ENCODE peak calls at places on chromosomes 16 and 17, in ten cellular contexts. V, W, L, S, A, M, X, G, Q and J are unnamed samples.

GRCh38 chr17:65518256-65518655 is 43.2 kb downstream of the AXIN2 start:
- DNase-seq in V (no peak), W (no peak), L (no peak), S (peak; percentile 22), A (no peak), M (no peak), X (no peak), G (no peak), Q (no peak), J (no peak)

GRCh38 chr16:30115238-30115637 is 1.9 kb upstream of the GDPD3 start:
- DNase-seq in V (no peak), W (peak; percentile 18), L (no peak), S (no peak), A (no peak), M (no peak), X (no peak), G (no peak), Q (no peak), J (no peak)

GRCh38 chr17:36703860-36704266 is 102.5 kb downstream of the MRM1 start:
- DNase-seq in V (peak; percentile 59), W (no peak), L (peak; percentile 72), S (peak; percentile 16), A (peak; percentile 2), M (no peak), X (no peak), G (peak; percentile 39), Q (peak; percentile 72), J (no peak)

GRCh38 chr16:89119161-89119621 is 25.5 kb downstream of the ACSF3 start:
- DNase-seq in V (no peak), W (no peak), L (peak; percentile 27), S (no peak), A (no peak), M (no peak), X (no peak), G (peak; percentile 11), Q (no peak), J (no peak)

GRCh38 chr17:63545302-63545928 is 4.9 kb upstream of the DCAF7 start:
- DNase-seq in V (no peak), W (no peak), L (no peak), S (no peak), A (no peak), M (no peak), X (no peak), G (no peak), Q (no peak), J (no peak)

GRCh38 chr17:21278304-21279197 is 6.0 kb upstream of the MAP2K3 start:
- DNase-seq in V (peak; percentile 30), W (peak; percentile 69), L (no peak), S (no peak), A (no peak), M (no peak), X (no peak), G (peak; percentile 20), Q (no peak), J (no peak)

GRCh38 chr16:24152826-24153225 is 103.3 kb upstream of the CACNG3 start:
- DNase-seq in V (no peak), W (no peak), L (no peak), S (no peak), A (no peak), M (no peak), X (no peak), G (no peak), Q (no peak), J (no peak)

GRCh38 chr17:79633154-79633553 is 22.3 kb upstream of the RBFOX3 start:
- DNase-seq in V (no peak), W (no peak), L (no peak), S (no peak), A (no peak), M (no peak), X (no peak), G (peak; percentile 3), Q (no peak), J (no peak)

GRCh38 chr17:45752246-45752645 is 31.9 kb upstream of the CRHR1 start:
- DNase-seq in V (no peak), W (no peak), L (no peak), S (no peak), A (no peak), M (no peak), X (no peak), G (no peak), Q (no peak), J (no peak)

GRCh38 chr17:45895969-45896793 is 1.8 kb downstream of the MAPT start:
- DNase-seq in V (no peak), W (no peak), L (no peak), S (peak; percentile 19), A (no peak), M (no peak), X (no peak), G (no peak), Q (no peak), J (no peak)

GRCh38 chr17:67390646-67391480 is 13.8 kb downstream of the PITPNC1 start:
- DNase-seq in V (peak; percentile 79), W (peak; percentile 47), L (no peak), S (peak; percentile 96), A (peak; percentile 87), M (peak; percentile 65), X (no peak), G (no peak), Q (no peak), J (no peak)

GRCh38 chr17:64095144-64095882 is 34.6 kb downstream of the ERN1 start:
- DNase-seq in V (no peak), W (no peak), L (no peak), S (no peak), A (no peak), M (no peak), X (peak; percentile 7), G (no peak), Q (peak; percentile 62), J (peak; percentile 35)

GRCh38 chr16:31382485-31383161 is 10.5 kb upstream of the ITGAD start:
- DNase-seq in V (peak; percentile 64), W (peak; percentile 44), L (peak; percentile 80), S (no peak), A (peak; percentile 17), M (no peak), X (peak; percentile 33), G (peak; percentile 63), Q (peak; percentile 67), J (peak; percentile 20)

GRCh38 chr16:17367034-17367433 is 103.7 kb downstream of the XYLT1 start:
- DNase-seq in V (peak; percentile 16), W (no peak), L (no peak), S (no peak), A (no peak), M (no peak), X (no peak), G (no peak), Q (no peak), J (no peak)

GRCh38 chr16:660459-661183 is 7.3 kb upstream of the RHOT2 start:
- DNase-seq in V (peak; percentile 69), W (peak; percentile 41), L (peak; percentile 93), S (peak; percentile 78), A (peak; percentile 55), M (peak; percentile 55), X (no peak), G (peak; percentile 90), Q (peak; percentile 87), J (no peak)

GRCh38 chr17:19403021-19403420 is 8.0 kb upstream of the RNF112 start:
- DNase-seq in V (no peak), W (no peak), L (no peak), S (no peak), A (no peak), M (no peak), X (no peak), G (no peak), Q (no peak), J (no peak)

GRCh38 chr17:1124896-1125774 is 54.6 kb downstream of the ABR start:
- DNase-seq in V (no peak), W (no peak), L (no peak), S (no peak), A (no peak), M (no peak), X (no peak), G (no peak), Q (no peak), J (no peak)

GRCh38 chr17:82551779-82552457 is 32.4 kb downstream of the FOXK2 start:
- DNase-seq in V (peak; percentile 81), W (peak; percentile 72), L (peak; percentile 82), S (peak; percentile 65), A (no peak), M (peak; percentile 37), X (no peak), G (peak; percentile 69), Q (peak; percentile 87), J (no peak)

GRCh38 chr17:81523139-81524062 is 4.8 kb upstream of the FSCN2 start:
- DNase-seq in V (no peak), W (no peak), L (peak; percentile 70), S (no peak), A (no peak), M (no peak), X (no peak), G (no peak), Q (peak; percentile 28), J (no peak)

GRCh38 chr17:34118564-34118963 is 136.5 kb upstream of the CCL2 start:
- DNase-seq in V (no peak), W (no peak), L (no peak), S (no peak), A (no peak), M (no peak), X (no peak), G (no peak), Q (no peak), J (no peak)

GRCh38 chr16:17367932-17368331 is 102.8 kb downstream of the XYLT1 start:
- DNase-seq in V (no peak), W (no peak), L (no peak), S (peak; percentile 85), A (no peak), M (no peak), X (peak; percentile 70), G (no peak), Q (no peak), J (peak; percentile 73)

GRCh38 chr16:1788708-1789100 is 4.8 kb downstream of the IGFALS start:
- DNase-seq in V (no peak), W (no peak), L (peak; percentile 26), S (no peak), A (no peak), M (no peak), X (no peak), G (no peak), Q (no peak), J (no peak)

GRCh38 chr16:50103764-50104163 is 38.0 kb downstream of the HEATR3 start:
- DNase-seq in V (no peak), W (no peak), L (no peak), S (no peak), A (peak; percentile 38), M (no peak), X (no peak), G (no peak), Q (no peak), J (no peak)

GRCh38 chr17:45411348-45412105 is 21.1 kb downstream of the ARHGAP27 start:
- DNase-seq in V (no peak), W (no peak), L (peak; percentile 61), S (no peak), A (no peak), M (no peak), X (no peak), G (no peak), Q (no peak), J (no peak)

GRCh38 chr17:77254961-77255741 is 114.4 kb downstream of the SEC14L1 start:
- DNase-seq in V (no peak), W (no peak), L (no peak), S (peak; percentile 75), A (peak; percentile 60), M (peak; percentile 50), X (no peak), G (no peak), Q (peak; percentile 92), J (no peak)

GRCh38 chr16:180101-180920 is at the start of gene HBQ1:
- DNase-seq in V (peak; percentile 76), W (no peak), L (peak; percentile 48), S (peak; percentile 11), A (no peak), M (no peak), X (no peak), G (peak; percentile 17), Q (no peak), J (no peak)

GRCh38 chr17:79978545-79978852 is 57.2 kb downstream of the TBC1D16 start:
- DNase-seq in V (no peak), W (no peak), L (no peak), S (peak; percentile 33), A (no peak), M (no peak), X (no peak), G (no peak), Q (no peak), J (no peak)

GRCh38 chr17:50274945-50275221 is 617 bp downstream of the TMEM92 start:
- DNase-seq in V (no peak), W (no peak), L (peak; percentile 4), S (no peak), A (no peak), M (no peak), X (no peak), G (no peak), Q (no peak), J (no peak)